ENCODE peak calls at places on chromosomes 12 and 14, in five cellular contexts. D is stomach; C is CD4-positive, alpha-beta memory T cell; T is fibroblast of lung; V is left lung. J is an unnamed sample. For H3K9me3, the result is how much of the 10 kb centered on the place peaks cover.

GRCh38 chr12:9741726-9742125 is 8.8 kb upstream of the CLECL1 start:
- DNase-seq in V (no peak), T (no peak), C (peak), D (peak), J (no peak)

GRCh38 chr12:89138048-89138852 is 214.1 kb downstream of the DUSP6 start:
- DNase-seq in V (no peak), T (peak), D (no peak), C (no peak), J (no peak)

GRCh38 chr12:109469516-109469915 is 7.6 kb downstream of the KCTD10 start:
- DNase-seq in V (no peak), T (no peak), C (no peak), D (no peak), J (no peak)

GRCh38 chr12:102069707-102070106 is 7.9 kb upstream of the WASHC3 start:
- DNase-seq in V (no peak), D (no peak), T (no peak), C (no peak), J (no peak)

GRCh38 chr12:69834566-69834965 is 9.5 kb downstream of the MYRFL start:
- DNase-seq in T (no peak), D (no peak), V (no peak), C (no peak), J (no peak)

GRCh38 chr12:106058256-106059182 is 80.2 kb downstream of the NUAK1 start:
- DNase-seq in T (peak), V (no peak), D (no peak), C (no peak), J (no peak)

GRCh38 chr14:103514596-103515421 is 7.8 kb downstream of the CKB start:
- DNase-seq in D (no peak), C (no peak), V (peak), T (no peak), J (no peak)

GRCh38 chr12:68591716-68592437 is 18.8 kb upstream of the RAP1B start:
- DNase-seq in T (no peak), D (no peak), V (no peak), C (peak), J (no peak)

GRCh38 chr12:9724023-9724422 is 8.9 kb downstream of the CLECL1 start:
- DNase-seq in D (no peak), C (no peak), T (no peak), V (no peak), J (no peak)

GRCh38 chr12:25769076-25769945 is 189.2 kb upstream of the RASSF8 start:
- DNase-seq in C (no peak), D (no peak), T (peak), V (no peak), J (no peak)

GRCh38 chr14:90556050-90556477 is 159.2 kb downstream of the CALM1 start:
- DNase-seq in V (no peak), D (peak), C (no peak), T (no peak), J (no peak)

GRCh38 chr12:116123511-116124258 is 153.8 kb downstream of the MED13L start:
- DNase-seq in V (no peak), D (no peak), T (peak), C (no peak), J (peak)

GRCh38 chr14:68476212-68476964 is 316.5 kb downstream of the ZFP36L1 start:
- DNase-seq in D (no peak), T (peak), C (no peak), V (no peak), J (peak)

GRCh38 chr14:103121161-103121845 is 2.0 kb upstream of the TNFAIP2 start:
- DNase-seq in T (no peak), C (no peak), D (no peak), V (peak), J (no peak)

GRCh38 chr12:119712721-119713120 is 44.8 kb downstream of the PRKAB1 start:
- DNase-seq in V (no peak), C (no peak), T (no peak), D (no peak), J (no peak)

GRCh38 chr14:71262466-71262865 is 355.2 kb downstream of the PCNX1 start:
- DNase-seq in T (peak), V (no peak), D (no peak), C (no peak), J (no peak)

GRCh38 chr12:109861689-109862314 is 18.5 kb downstream of the GLTP start:
- DNase-seq in D (no peak), C (no peak), T (no peak), V (no peak), J (no peak)

GRCh38 chr12:14260011-14260993 is 105.2 kb upstream of the ATF7IP start:
- DNase-seq in T (peak), D (peak), V (peak), C (no peak), J (peak)

GRCh38 chr14:105153331-105153731 is 15.2 kb downstream of the JAG2 start:
- DNase-seq in D (no peak), T (no peak), V (peak), C (no peak), J (no peak)

GRCh38 chr14:88993946-88994345 is 169.5 kb downstream of the TTC8 start:
- DNase-seq in D (no peak), C (no peak), V (no peak), T (peak), J (no peak)

GRCh38 chr12:12461281-12461922 is 101.3 kb downstream of the DUSP16 start:
- DNase-seq in D (no peak), C (no peak), V (no peak), T (no peak), J (no peak)

GRCh38 chr12:122100568-122100967 is 22.0 kb downstream of the MLXIP start:
- DNase-seq in V (no peak), C (no peak), T (no peak), D (no peak), J (peak)

GRCh38 chr14:105212541-105213305 is 31.6 kb upstream of the NUDT14 start:
- DNase-seq in V (no peak), C (no peak), D (no peak), T (no peak), J (no peak)

GRCh38 chr12:124397399-124397679 is 102.4 kb downstream of the RFLNA start:
- DNase-seq in D (no peak), C (no peak), V (no peak), T (no peak), J (no peak)

GRCh38 chr12:119229837-119230236 is 51.1 kb downstream of the HSPB8 start:
- DNase-seq in C (no peak), V (no peak), D (no peak), T (peak), J (peak)

GRCh38 chr12:53224897-53225634 is 6.9 kb downstream of the RARG start:
- DNase-seq in V (no peak), D (no peak), C (no peak), T (peak), J (no peak)

GRCh38 chr14:104743461-104744380 is 9.2 kb upstream of the SIVA1 start:
- DNase-seq in V (peak), T (peak), C (no peak), D (no peak), J (no peak)

GRCh38 chr12:23504043-23504442 is 445.4 kb downstream of the SOX5 start:
- DNase-seq in T (no peak), C (no peak), V (no peak), D (no peak), J (no peak)

GRCh38 chr12:64256166-64256800 is 34.2 kb upstream of the KICS2 start:
- DNase-seq in V (no peak), C (peak), D (no peak), T (peak), J (peak)

GRCh38 chr14:42335918-42336317 is 729.2 kb downstream of the LRFN5 start:
- DNase-seq in C (no peak), D (no peak), V (no peak), T (no peak), J (no peak)

GRCh38 chr12:53493610-53494391 is 5.5 kb downstream of the MAP3K12 start:
- DNase-seq in C (peak), V (no peak), T (no peak), D (no peak), J (no peak)

GRCh38 chr14:104660597-104660996 is 28.8 kb upstream of the INF2 start:
- DNase-seq in C (no peak), D (no peak), V (no peak), T (no peak), J (no peak)

GRCh38 chr14:51507556-51508511 is 143.9 kb upstream of the FRMD6 start:
- DNase-seq in V (peak), T (peak), C (no peak), D (no peak), J (peak)

GRCh38 chr12:46998811-46999368 is 80.5 kb upstream of the PCED1B start:
- DNase-seq in T (peak), D (no peak), C (no peak), V (no peak), J (no peak)

GRCh38 chr12:17992002-17992656 is 97.9 kb downstream of the RERGL start:
- DNase-seq in T (peak), D (no peak), C (no peak), V (no peak), J (peak)

GRCh38 chr14:54669759-54670630 is 103.1 kb downstream of the SAMD4A start:
- DNase-seq in V (no peak), C (peak), D (no peak), T (peak), J (peak)

GRCh38 chr12:2793561-2793960 is 1.2 kb upstream of the FKBP4 start:
- DNase-seq in D (no peak), V (no peak), C (no peak), T (no peak), J (no peak)

GRCh38 chr12:2796187-2796663 is 1.5 kb downstream of the FKBP4 start:
- DNase-seq in T (no peak), C (no peak), D (no peak), V (no peak), J (no peak)

GRCh38 chr12:2794261-2794735 is 472 bp upstream of the FKBP4 start:
- DNase-seq in D (no peak), V (peak), C (no peak), T (no peak), J (peak)

GRCh38 chr12:2794736-2795289 is at the start of gene FKBP4:
- DNase-seq in V (peak), C (peak), T (peak), D (peak), J (peak)

DNA sequence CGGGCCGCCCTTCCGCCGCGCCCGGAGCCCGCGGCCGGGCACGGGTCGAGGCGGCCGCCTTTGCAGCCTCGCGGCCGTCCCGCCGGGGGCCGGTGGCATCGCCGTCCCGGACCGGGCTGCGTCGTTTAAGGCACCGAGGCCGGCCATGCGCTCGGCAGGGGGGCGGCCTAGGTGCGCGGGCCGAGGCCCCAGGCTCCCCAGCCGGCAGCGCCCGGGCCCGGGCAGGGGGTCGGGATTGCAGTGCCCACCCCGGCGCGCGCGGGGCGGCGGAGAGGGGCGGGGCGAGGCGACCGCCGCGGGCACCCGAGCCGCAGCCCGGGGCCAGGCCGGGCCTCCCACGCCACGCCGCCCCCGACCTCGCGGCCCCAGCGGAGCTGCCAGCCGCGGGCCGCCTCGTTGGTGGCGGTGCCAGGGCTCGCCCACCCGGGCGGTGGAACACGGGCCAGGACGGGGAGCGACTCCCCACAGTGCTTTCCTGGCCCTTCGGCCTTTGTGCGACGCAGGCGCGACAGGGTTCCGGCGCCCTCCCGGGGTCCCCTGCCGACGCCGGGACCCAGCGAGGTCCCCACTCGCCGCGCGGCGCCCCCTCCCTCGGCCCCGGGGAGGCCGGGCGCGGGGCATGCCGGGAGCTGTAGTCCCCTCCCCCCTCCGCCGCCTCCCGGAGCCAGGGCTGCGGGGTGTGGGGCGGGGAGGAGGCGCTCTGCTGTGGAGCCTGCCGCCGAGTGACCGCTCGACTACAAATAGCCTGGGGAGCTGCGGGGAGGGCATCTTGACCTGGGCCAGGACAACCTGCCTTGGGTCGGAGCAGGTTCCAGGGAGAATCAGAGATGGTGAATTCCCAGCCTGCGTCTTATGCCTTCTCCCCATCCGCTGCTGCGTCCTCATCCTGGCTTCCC is 769 bp downstream of the FKBP4 start:
- DNase-seq in T (peak), D (peak), C (peak), V (peak), J (peak)
- H3K27ac ChIP-seq in T (peak), D (peak), C (peak), V (peak), J (peak)

DNA sequence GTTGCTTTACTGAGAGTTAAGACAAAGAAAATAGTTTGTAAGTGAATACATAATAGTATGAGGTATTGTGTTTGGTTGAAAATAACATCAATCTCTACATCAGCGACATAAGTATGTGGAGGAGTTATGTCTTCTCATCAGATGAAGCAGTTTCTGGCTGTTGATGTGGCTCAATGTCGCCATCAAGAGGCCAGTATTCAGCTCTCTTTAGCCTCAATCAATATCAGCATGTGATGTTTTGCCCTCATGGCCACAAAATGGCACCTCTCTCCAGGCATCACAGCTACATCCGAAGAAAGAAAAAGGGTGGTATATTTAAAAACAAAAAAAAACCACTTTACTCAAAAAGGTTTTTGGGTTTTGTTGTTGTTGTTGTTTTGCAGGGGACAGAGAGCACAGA is 302.3 kb upstream of the TMEM132C start:
- DNase-seq in T (peak), V (no peak), D (no peak), C (no peak), J (peak)
- H3K9me3 ChIP-seq in T (under half), V (under half), D (under half), C (under half), J (under half)

DNA sequence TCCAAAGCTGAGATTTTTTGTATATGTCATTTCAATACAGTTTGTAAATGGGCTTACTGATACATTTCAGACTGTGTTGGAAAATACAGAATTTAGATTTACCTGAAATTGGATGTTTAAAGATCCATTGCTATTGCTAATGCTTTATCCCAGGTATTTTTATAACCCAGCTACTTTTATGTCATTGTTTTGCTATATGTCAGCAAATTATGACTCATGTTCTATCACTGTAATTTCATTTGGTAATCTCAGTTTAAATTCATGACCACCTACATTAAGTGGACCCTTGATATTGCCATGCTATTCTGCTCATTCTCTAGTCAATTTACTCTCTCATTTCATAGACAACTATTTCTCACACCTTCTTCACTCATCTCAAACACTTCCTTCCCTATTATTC is 281.2 kb downstream of the IPO8 start:
- DNase-seq in D (no peak), T (no peak), C (no peak), V (no peak), J (no peak)
- H3K4me3 ChIP-seq in D (no peak), T (no peak), C (no peak), V (no peak), J (no peak)

GRCh38 chr12:41777064-41777790 is 367.4 kb downstream of the GXYLT1 start:
- DNase-seq in D (no peak), T (peak), C (no peak), V (no peak), J (no peak)
- H3K27ac ChIP-seq in D (no peak), T (no peak), C (no peak), V (no peak), J (no peak)

GRCh38 chr12:126139355-126139754 is 1074.1 kb downstream of the AACS start:
- DNase-seq in V (no peak), C (no peak), T (no peak), D (no peak), J (no peak)
- H3K9me3 ChIP-seq in V (under half), C (under half), T (under half), D (half or more), J (under half)

DNA sequence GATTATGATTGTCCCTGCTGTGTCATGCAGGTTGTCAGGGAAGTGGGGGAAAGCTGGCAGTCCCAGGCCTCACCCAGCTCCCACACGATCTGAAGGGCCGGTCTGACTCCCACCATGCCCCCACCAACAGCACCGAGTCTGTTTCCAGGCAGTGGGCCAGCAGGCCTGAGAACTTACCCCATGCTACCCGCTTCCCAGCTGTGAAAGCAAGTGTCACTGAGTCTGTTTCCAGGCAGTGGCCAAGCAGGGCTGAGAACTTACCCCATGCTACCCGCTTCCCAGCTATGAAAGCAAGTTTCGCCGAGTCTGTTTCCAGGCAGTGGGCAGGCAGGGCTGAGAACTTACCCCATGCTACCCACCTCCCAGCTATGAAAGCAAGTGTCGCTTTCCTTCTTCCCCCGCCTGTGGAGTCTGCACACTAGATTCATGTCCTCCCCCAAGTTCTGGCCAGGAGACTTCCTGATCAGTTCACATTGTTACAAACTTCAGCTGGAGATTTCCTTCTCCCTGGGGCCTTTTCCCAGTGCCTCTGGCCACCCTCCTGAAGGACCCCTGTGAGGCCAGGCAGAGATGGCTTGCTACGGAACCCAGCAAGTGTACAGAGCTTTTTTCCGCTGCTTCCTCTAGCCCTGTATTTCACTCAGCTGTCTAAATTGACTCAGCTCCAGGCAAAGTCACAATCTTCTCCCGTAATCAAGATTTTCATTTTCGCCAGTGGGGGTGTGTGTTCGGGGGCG is 435.3 kb downstream of the TMTC2 start:
- DNase-seq in T (no peak), C (no peak), D (no peak), V (no peak), J (no peak)
- H3K4me3 ChIP-seq in T (no peak), C (no peak), D (no peak), V (no peak), J (no peak)

DNA sequence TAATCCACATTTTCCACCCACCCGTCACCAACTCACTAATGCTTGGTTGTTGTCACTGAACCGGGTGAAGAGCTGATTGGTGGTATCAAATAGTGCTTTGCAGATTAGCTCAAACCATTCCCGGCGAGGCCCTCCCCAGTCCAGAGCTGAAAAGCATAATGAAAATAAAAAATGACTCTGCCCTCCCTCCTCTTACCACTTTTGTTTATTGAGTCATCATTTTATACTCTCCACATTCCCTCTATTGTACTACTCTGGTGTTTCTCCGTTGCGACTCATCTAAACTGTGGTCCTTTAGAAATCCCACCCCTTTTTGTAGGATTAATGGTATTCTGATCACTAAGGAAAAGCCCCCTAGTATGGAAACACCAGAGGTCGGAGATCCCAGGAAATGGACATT is 42.2 kb downstream of the AREL1 start:
- DNase-seq in C (no peak), V (no peak), D (no peak), T (peak), J (no peak)
- H3K27ac ChIP-seq in C (no peak), V (no peak), D (no peak), T (no peak), J (no peak)

DNA sequence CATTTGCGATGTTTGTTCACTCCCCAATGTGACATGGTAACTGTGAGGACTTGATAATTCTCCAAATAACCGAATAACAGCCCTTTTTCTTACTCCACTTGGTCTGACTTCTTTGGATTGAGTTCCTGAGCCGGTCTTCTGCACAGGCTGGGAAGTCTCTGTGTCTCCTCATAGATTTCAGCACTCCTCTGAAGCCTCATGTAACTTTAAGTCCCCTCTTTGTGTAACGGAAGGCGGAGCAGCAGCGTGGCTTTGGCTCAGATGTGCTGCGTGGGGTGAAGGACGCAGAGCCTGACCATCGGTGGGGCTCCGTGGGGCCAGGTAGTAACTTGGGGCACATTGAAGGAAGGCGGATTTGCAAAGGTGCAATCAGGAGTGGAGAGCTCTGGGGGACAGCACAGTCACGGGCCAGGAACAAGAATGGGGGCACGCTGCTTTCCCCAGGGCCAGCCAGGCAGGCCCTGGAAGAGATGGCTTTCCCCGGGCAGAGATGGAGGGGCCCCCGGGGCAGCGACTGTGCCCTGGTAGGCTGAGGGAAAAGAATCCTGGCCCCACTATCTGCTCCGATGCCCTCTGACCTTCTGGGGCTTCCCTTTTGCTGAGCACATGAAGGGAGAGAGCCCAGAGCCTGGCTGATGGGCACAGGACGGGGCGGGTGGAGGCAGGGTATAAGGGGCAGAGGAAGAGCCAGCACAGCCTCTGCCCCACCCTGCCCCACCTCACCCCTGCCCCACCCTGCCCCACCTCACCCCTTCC is 56.8 kb downstream of the ADGRD1 start:
- DNase-seq in V (no peak), D (no peak), C (no peak), T (no peak), J (no peak)
- H3K9me3 ChIP-seq in V (under half), D (under half), C (under half), T (under half), J (under half)

J was measured in A673.